ENCODE peak calls at places on chromosomes 7 and 10, in seven cellular contexts. G is mammary epithelial cell; O is HCT116; Z is CD8-positive, alpha-beta memory T cell; V is heart right ventricle; H is tibial artery; N is colonic mucosa. R is an unnamed sample. For H3K4me1, the result is how much of the 10 kb centered on the place peaks cover.

GRCh38 chr10:63720072-63720537 is 198.9 kb downstream of the REEP3 start:
- DNase-seq in N (peak), O (peak), G (peak), H (peak), V (no peak), Z (peak), R (no peak)

GRCh38 chr7:140049339-140050024 is 13.3 kb downstream of the PARP12 start:
- DNase-seq in H (no peak), N (peak), V (no peak), O (no peak), Z (no peak), G (peak), R (no peak)

GRCh38 chr7:25906760-25907159 is 245.2 kb upstream of the NFE2L3 start:
- DNase-seq in N (no peak), V (no peak), G (no peak), H (no peak), O (no peak), Z (no peak), R (no peak)

GRCh38 chr10:74967850-74968620 is 141.6 kb downstream of the KAT6B start:
- DNase-seq in V (no peak), G (no peak), N (no peak), H (no peak), Z (no peak), O (no peak), R (no peak)

GRCh38 chr7:121205777-121206176 is 123.0 kb upstream of the WNT16 start:
- DNase-seq in H (no peak), N (no peak), V (no peak), Z (no peak), G (no peak), O (no peak), R (no peak)

GRCh38 chr10:101986277-101986971 is 69.5 kb downstream of the ARMH3 start:
- DNase-seq in H (no peak), O (no peak), N (no peak), Z (no peak), V (peak), G (no peak), R (peak)

GRCh38 chr7:78017621-78018100 is 219.1 kb downstream of the PHTF2 start:
- DNase-seq in H (no peak), G (no peak), O (no peak), V (no peak), N (no peak), Z (no peak), R (no peak)

GRCh38 chr7:158111906-158112570 is 475.6 kb downstream of the PTPRN2 start:
- DNase-seq in N (no peak), O (no peak), V (no peak), Z (no peak), H (no peak), G (no peak), R (no peak)

GRCh38 chr7:155464183-155464582 is 6.3 kb downstream of the EN2 start:
- DNase-seq in G (no peak), H (no peak), O (no peak), V (no peak), N (no peak), Z (no peak), R (no peak)

GRCh38 chr7:90717286-90718060 is 121.4 kb downstream of the CDK14 start:
- DNase-seq in H (no peak), V (no peak), O (no peak), Z (no peak), N (no peak), G (no peak), R (no peak)

GRCh38 chr10:116055252-116055918 is 217.6 kb downstream of the GFRA1 start:
- DNase-seq in V (no peak), G (no peak), O (no peak), Z (no peak), H (no peak), N (no peak), R (no peak)

GRCh38 chr10:119113805-119114732 is 10.2 kb downstream of the DENND10 start:
- DNase-seq in V (no peak), N (no peak), O (no peak), H (no peak), Z (no peak), G (peak), R (no peak)

GRCh38 chr10:75613685-75614587 is 182.5 kb downstream of the LRMDA start:
- DNase-seq in O (no peak), Z (no peak), G (no peak), H (no peak), N (no peak), V (no peak), R (no peak)

GRCh38 chr7:135886334-135887132 is 90.6 kb downstream of the MTPN start:
- DNase-seq in N (no peak), O (no peak), H (no peak), Z (no peak), G (no peak), V (no peak), R (no peak)

GRCh38 chr7:120311028-120311788 is 38.2 kb downstream of the KCND2 start:
- DNase-seq in G (no peak), N (no peak), Z (no peak), O (no peak), V (no peak), H (no peak), R (no peak)

GRCh38 chr10:44030132-44030531 is 354.8 kb downstream of the CXCL12 start:
- DNase-seq in V (no peak), O (no peak), H (no peak), Z (peak), G (no peak), N (peak), R (no peak)

GRCh38 chr10:48727866-48728265 is 43.2 kb downstream of the WDFY4 start:
- DNase-seq in G (no peak), V (no peak), H (no peak), N (no peak), O (no peak), Z (no peak), R (no peak)

GRCh38 chr10:112231602-112232001 is 48.0 kb upstream of the GPAM start:
- DNase-seq in V (no peak), Z (no peak), N (no peak), O (no peak), G (no peak), H (no peak), R (no peak)

GRCh38 chr7:727104-727805 is at the start of gene PRKAR1B:
- DNase-seq in Z (no peak), N (peak), H (no peak), V (no peak), G (no peak), O (no peak), R (no peak)

GRCh38 chr10:103463456-103463855 is 4.8 kb upstream of the CALHM1 start:
- DNase-seq in H (no peak), V (no peak), N (no peak), O (no peak), Z (no peak), G (no peak), R (no peak)

GRCh38 chr10:1410469-1411395 is 326.6 kb downstream of the ADARB2 start:
- DNase-seq in O (no peak), H (no peak), Z (no peak), G (no peak), N (no peak), V (no peak), R (no peak)

GRCh38 chr7:16993543-16993942 is 111.8 kb upstream of the AGR3 start:
- DNase-seq in Z (no peak), O (no peak), G (no peak), H (no peak), N (no peak), V (no peak), R (no peak)

GRCh38 chr7:76011437-76011836 is 17.0 kb upstream of the TMEM120A start:
- DNase-seq in V (peak), Z (no peak), H (no peak), O (no peak), G (no peak), N (no peak), R (peak)

GRCh38 chr7:17405786-17406185 is 107.3 kb downstream of the AHR start:
- DNase-seq in Z (no peak), N (no peak), G (peak), H (no peak), O (peak), V (no peak), R (no peak)

GRCh38 chr7:149859369-149859768 is 14.4 kb upstream of the ATP6V0E2 start:
- DNase-seq in N (no peak), H (no peak), Z (peak), V (no peak), G (peak), O (no peak), R (peak)

GRCh38 chr10:27724287-27724686 is 21.3 kb downstream of the MKX start:
- DNase-seq in G (no peak), V (no peak), N (no peak), Z (no peak), O (no peak), H (no peak), R (no peak)

GRCh38 chr7:140672382-140673062 is at the start of gene ADCK2:
- DNase-seq in G (peak), N (peak), H (no peak), V (peak), O (no peak), Z (peak), R (peak)

GRCh38 chr7:95096123-95096395 is 188.7 kb downstream of the PPP1R9A start:
- DNase-seq in O (no peak), G (no peak), Z (no peak), N (no peak), H (no peak), V (no peak), R (no peak)

GRCh38 chr7:22572937-22573336 is 72.9 kb upstream of the STEAP1B start:
- DNase-seq in H (no peak), O (no peak), V (no peak), G (peak), Z (no peak), N (no peak), R (no peak)

GRCh38 chr7:64874114-64874513 is 29.0 kb upstream of the ZNF273 start:
- DNase-seq in O (no peak), Z (no peak), G (peak), V (no peak), H (no peak), N (no peak), R (no peak)

GRCh38 chr10:133087679-133088523 is at the start of gene ADGRA1:
- DNase-seq in O (no peak), Z (no peak), H (no peak), V (no peak), G (no peak), N (no peak), R (no peak)

GRCh38 chr10:110107430-110107829 is 99.6 kb downstream of the ADD3 start:
- DNase-seq in N (no peak), G (no peak), H (no peak), O (no peak), Z (no peak), V (no peak), R (no peak)

GRCh38 chr10:113693348-113693747 is 13.6 kb downstream of the CASP7 start:
- DNase-seq in H (no peak), Z (no peak), G (no peak), N (no peak), V (no peak), O (no peak), R (no peak)

GRCh38 chr7:138890467-138890781 is 90.8 kb downstream of the KIAA1549 start:
- DNase-seq in N (no peak), Z (no peak), G (no peak), V (no peak), O (no peak), H (no peak), R (no peak)

GRCh38 chr7:138889982-138890381 is 91.2 kb downstream of the KIAA1549 start:
- DNase-seq in V (no peak), N (no peak), H (no peak), G (no peak), Z (no peak), O (no peak), R (no peak)

GRCh38 chr7:138887872-138888656 is 90.1 kb upstream of the ATP6V0A4 start:
- DNase-seq in N (no peak), Z (no peak), O (no peak), V (no peak), G (no peak), H (no peak), R (no peak)

GRCh38 chr7:138890782-138891445 is 90.3 kb downstream of the KIAA1549 start:
- DNase-seq in N (no peak), V (no peak), Z (no peak), H (no peak), G (no peak), O (no peak), R (no peak)

GRCh38 chr7:138889566-138889965 is 91.6 kb upstream of the ATP6V0A4 start:
- DNase-seq in G (no peak), Z (no peak), H (no peak), V (no peak), O (no peak), N (no peak), R (no peak)
- H3K27ac ChIP-seq in G (no peak), Z (no peak), H (no peak), V (no peak), O (no peak), N (no peak), R (no peak)

GRCh38 chr10:100713049-100713858 is 32.1 kb upstream of the PAX2 start:
- DNase-seq in Z (no peak), N (no peak), G (no peak), H (no peak), V (no peak), O (no peak), R (no peak)
- H3K4me3 ChIP-seq in Z (no peak), N (no peak), G (no peak), H (no peak), V (peak), O (no peak), R (peak)

GRCh38 chr10:78035025-78035424 is 1.4 kb downstream of the RPS24 start:
- DNase-seq in O (no peak), G (no peak), N (no peak), V (no peak), H (no peak), Z (no peak), R (no peak)

GRCh38 chr10:78033623-78034470 is at the start of gene RPS24:
- DNase-seq in N (peak), V (peak), O (peak), G (peak), Z (peak), H (peak), R (peak)

GRCh38 chr10:78038105-78038504 is 4.4 kb downstream of the RPS24 start:
- DNase-seq in N (no peak), O (no peak), H (no peak), Z (no peak), G (peak), V (no peak), R (no peak)

GRCh38 chr10:78035933-78036583 is 2.4 kb downstream of the RPS24 start:
- DNase-seq in O (no peak), H (no peak), V (no peak), G (no peak), Z (no peak), N (no peak), R (no peak)

GRCh38 chr10:78035437-78035836 is 1.8 kb downstream of the RPS24 start:
- DNase-seq in Z (no peak), G (no peak), O (no peak), V (no peak), H (no peak), N (no peak), R (no peak)
- H3K4me1 ChIP-seq in Z (under half), G (under half), O (under half), V (under half), H (under half), N (under half), R (under half)

GRCh38 chr10:73954737-73955136 is 43.2 kb upstream of the VCL start:
- DNase-seq in H (no peak), Z (no peak), O (no peak), G (no peak), V (no peak), N (no peak), R (no peak)

GRCh38 chr10:73950569-73950968 is 39.6 kb downstream of the PLAU start:
- DNase-seq in O (no peak), H (no peak), Z (no peak), V (no peak), G (no peak), N (no peak), R (no peak)

GRCh38 chr10:73956476-73957338 is 41.2 kb upstream of the VCL start:
- DNase-seq in O (no peak), N (peak), H (no peak), Z (peak), G (peak), V (no peak), R (no peak)

GRCh38 chr10:73953665-73954064 is 42.7 kb downstream of the PLAU start:
- DNase-seq in N (no peak), V (no peak), O (no peak), Z (no peak), H (no peak), G (peak), R (no peak)

DNA sequence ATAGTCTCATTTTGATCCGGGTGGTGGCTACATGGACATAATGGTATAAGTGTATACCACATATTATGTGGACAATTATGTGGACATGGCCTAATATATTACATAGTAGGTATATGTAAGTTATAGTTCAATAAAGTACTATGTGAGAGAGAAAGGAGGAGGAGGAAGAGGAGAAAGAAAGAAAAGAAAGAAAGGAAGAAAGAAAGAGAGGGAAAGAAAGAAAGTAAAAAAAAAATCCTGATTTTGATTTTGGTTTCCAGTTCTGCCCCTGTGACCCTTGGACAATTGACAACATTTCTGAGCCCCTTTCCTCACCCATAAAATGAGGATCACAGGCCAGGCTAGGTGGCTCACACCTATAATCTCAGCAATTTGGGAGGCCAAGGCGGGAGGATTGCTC is 42.2 kb upstream of the VCL start:
- DNase-seq in N (no peak), V (no peak), H (no peak), G (no peak), Z (no peak), O (no peak), R (no peak)
- H3K27ac ChIP-seq in N (no peak), V (no peak), H (peak), G (no peak), Z (no peak), O (peak), R (no peak)

GRCh38 chr10:89644967-89645741 is at the start of gene PANK1:
- DNase-seq in Z (peak), V (peak), G (peak), N (peak), H (peak), O (peak), R (peak)

GRCh38 chr10:89645742-89646172 is 715 bp upstream of the PANK1 start:
- DNase-seq in H (no peak), Z (no peak), V (no peak), O (no peak), G (no peak), N (peak), R (no peak)

GRCh38 chr10:89649051-89649450 is 4.0 kb upstream of the PANK1 start:
- DNase-seq in V (no peak), N (no peak), Z (no peak), H (no peak), O (no peak), G (no peak), R (no peak)

GRCh38 chr10:89648074-89648473 is 3.0 kb upstream of the PANK1 start:
- DNase-seq in V (peak), G (no peak), N (no peak), O (no peak), Z (no peak), H (no peak), R (peak)

DNA sequence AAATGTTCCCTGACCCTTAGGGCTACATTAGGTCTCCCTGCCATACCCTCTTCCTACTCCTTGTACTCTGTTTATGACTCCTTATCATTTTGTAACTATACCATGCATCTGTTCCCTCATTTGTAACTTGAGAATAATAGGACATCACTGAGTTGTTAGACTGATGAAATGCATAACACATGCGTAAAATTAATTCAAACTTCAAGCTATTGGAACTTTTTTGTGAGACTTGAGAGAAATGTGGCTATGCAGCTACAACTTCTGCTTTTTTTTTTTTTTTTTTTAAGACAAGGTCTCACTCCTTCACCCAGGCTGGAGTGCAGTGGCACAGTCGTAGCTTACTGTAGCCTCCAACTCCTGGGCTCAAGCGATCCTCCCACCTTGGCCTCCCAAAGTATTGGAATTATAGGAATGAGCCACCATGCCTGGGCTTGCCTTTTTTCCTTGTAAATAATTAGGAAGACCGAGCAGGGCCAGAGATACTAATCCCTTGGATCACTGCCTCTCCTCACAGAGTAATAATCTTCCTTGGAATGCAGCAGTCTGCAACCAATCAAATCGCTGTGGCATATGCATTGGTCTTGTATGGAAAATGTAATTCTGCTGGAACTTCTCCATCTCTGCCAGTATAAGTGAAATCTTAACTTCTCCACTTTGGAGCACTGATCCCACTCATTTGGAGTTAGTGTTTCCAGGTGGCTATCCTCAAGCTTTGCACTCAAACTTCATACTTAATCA is 2.0 kb upstream of the PANK1 start:
- DNase-seq in O (no peak), Z (no peak), G (no peak), V (no peak), H (no peak), N (no peak), R (no peak)
- H3K4me3 ChIP-seq in O (no peak), Z (no peak), G (no peak), V (no peak), H (no peak), N (no peak), R (no peak)

R was measured in right cardiac atrium.